ENCODE peak calls at places on chromosomes 7 and 10, in ten cellular contexts. Z is body of pancreas, J is HCT116, G is AG09319, K is progenitor cell of endocrine pancreas, I is fibroblast of pulmonary artery, T is GM13976, O is kidney epithelial cell, R is heart left ventricle, H is keratinocyte. A is an unnamed sample.

GRCh38 chr7:78171398-78171797 is 372.8 kb downstream of the PHTF2 start:
- DNase-seq in Z (no peak), J (no peak), G (no peak), K (no peak), I (no peak), T (no peak), O (no peak), R (no peak), H (no peak), A (no peak)

GRCh38 chr7:74037609-74038008 is 9.6 kb downstream of the ELN start:
- DNase-seq in Z (peak), J (no peak), G (no peak), K (no peak), I (no peak), T (no peak), O (no peak), R (peak), H (no peak), A (no peak)

GRCh38 chr7:26449175-26450165 is 157.8 kb downstream of the SNX10 start:
- DNase-seq in Z (no peak), J (no peak), G (no peak), K (no peak), I (peak), T (no peak), O (peak), R (no peak), H (peak), A (no peak)

GRCh38 chr10:4242561-4243035 is 457.6 kb upstream of the KLF6 start:
- DNase-seq in Z (peak), J (peak), G (peak), K (no peak), I (peak), T (no peak), O (peak), R (no peak), H (no peak), A (no peak)

GRCh38 chr10:118568327-118568848 is 27.1 kb downstream of the PRLHR start:
- DNase-seq in Z (peak), J (peak), G (peak), K (peak), I (peak), T (peak), O (no peak), R (no peak), H (no peak), A (no peak)

GRCh38 chr10:71878327-71879034 is 27.4 kb upstream of the PSAP start:
- DNase-seq in Z (no peak), J (no peak), G (no peak), K (no peak), I (no peak), T (no peak), O (no peak), R (no peak), H (no peak), A (peak)

GRCh38 chr7:117259626-117260025 is 63.2 kb downstream of the WNT2 start:
- DNase-seq in Z (no peak), J (no peak), G (no peak), K (no peak), I (peak), T (no peak), O (no peak), R (no peak), H (no peak), A (no peak)

GRCh38 chr7:46058424-46058823 is 137.4 kb upstream of the IGFBP3 start:
- DNase-seq in Z (no peak), J (no peak), G (peak), K (no peak), I (no peak), T (peak), O (no peak), R (no peak), H (no peak), A (no peak)

GRCh38 chr7:151598045-151598444 is 78.3 kb upstream of the RHEB start:
- DNase-seq in Z (no peak), J (peak), G (peak), K (no peak), I (peak), T (no peak), O (peak), R (no peak), H (peak), A (no peak)

GRCh38 chr7:151550601-151551286 is 31.0 kb upstream of the RHEB start:
- DNase-seq in Z (peak), J (no peak), G (no peak), K (no peak), I (peak), T (no peak), O (peak), R (no peak), H (peak), A (no peak)

GRCh38 chr7:15462721-15463389 is 99.0 kb downstream of the AGMO start:
- DNase-seq in Z (no peak), J (no peak), G (no peak), K (no peak), I (no peak), T (no peak), O (no peak), R (no peak), H (no peak), A (no peak)

GRCh38 chr10:33478675-33479125 is 144.2 kb upstream of the NRP1 start:
- DNase-seq in Z (no peak), J (no peak), G (no peak), K (no peak), I (no peak), T (no peak), O (no peak), R (no peak), H (no peak), A (no peak)

GRCh38 chr7:109663806-109664205 is 1094.1 kb downstream of the DNAJB9 start:
- DNase-seq in Z (no peak), J (no peak), G (no peak), K (no peak), I (no peak), T (no peak), O (no peak), R (no peak), H (no peak), A (no peak)

GRCh38 chr10:61618388-61618961 is 44.3 kb upstream of the CABCOCO1 start:
- DNase-seq in Z (no peak), J (no peak), G (no peak), K (no peak), I (no peak), T (no peak), O (no peak), R (no peak), H (no peak), A (no peak)

GRCh38 chr10:3048114-3049019 is 19.0 kb upstream of the PFKP start:
- DNase-seq in Z (no peak), J (no peak), G (no peak), K (no peak), I (peak), T (no peak), O (no peak), R (no peak), H (no peak), A (no peak)

GRCh38 chr7:19146699-19147098 is 1.5 kb upstream of the FERD3L start:
- DNase-seq in Z (no peak), J (no peak), G (no peak), K (peak), I (peak), T (peak), O (no peak), R (no peak), H (no peak), A (no peak)

GRCh38 chr7:38374507-38374906 is 101.1 kb upstream of the TARP start:
- DNase-seq in Z (peak), J (no peak), G (no peak), K (no peak), I (peak), T (peak), O (no peak), R (no peak), H (no peak), A (no peak)

GRCh38 chr7:7554021-7554432 is 12.7 kb upstream of the MIOS start:
- DNase-seq in Z (no peak), J (no peak), G (peak), K (no peak), I (peak), T (no peak), O (peak), R (no peak), H (no peak), A (no peak)

GRCh38 chr10:123675811-123676210 is 9.7 kb downstream of the GPR26 start:
- DNase-seq in Z (no peak), J (no peak), G (no peak), K (no peak), I (no peak), T (no peak), O (no peak), R (no peak), H (no peak), A (no peak)

GRCh38 chr7:27191081-27191715 is 6.2 kb upstream of the HOXA11 start:
- DNase-seq in Z (no peak), J (no peak), G (no peak), K (no peak), I (no peak), T (no peak), O (no peak), R (no peak), H (no peak), A (peak)

GRCh38 chr7:55104707-55105433 is 86.1 kb downstream of the EGFR start:
- DNase-seq in Z (no peak), J (no peak), G (no peak), K (no peak), I (no peak), T (no peak), O (no peak), R (no peak), H (no peak), A (no peak)

GRCh38 chr10:77301305-77301730 is 336.3 kb downstream of the KCNMA1 start:
- DNase-seq in Z (no peak), J (no peak), G (no peak), K (no peak), I (peak), T (no peak), O (no peak), R (no peak), H (no peak), A (no peak)

GRCh38 chr10:124701435-124701834 is 42.7 kb downstream of the FAM53B start:
- DNase-seq in Z (peak), J (no peak), G (peak), K (no peak), I (peak), T (no peak), O (no peak), R (peak), H (no peak), A (no peak)

GRCh38 chr10:35503548-35503947 is 101.6 kb upstream of the GJD4 start:
- DNase-seq in Z (no peak), J (no peak), G (no peak), K (no peak), I (no peak), T (no peak), O (no peak), R (no peak), H (no peak), A (no peak)

GRCh38 chr7:39741942-39742623 is 118.7 kb downstream of the RALA start:
- DNase-seq in Z (peak), J (no peak), G (no peak), K (no peak), I (peak), T (no peak), O (no peak), R (peak), H (no peak), A (no peak)

GRCh38 chr7:120898710-120899499 is 41.0 kb upstream of the TSPAN12 start:
- DNase-seq in Z (no peak), J (no peak), G (no peak), K (no peak), I (no peak), T (peak), O (no peak), R (no peak), H (no peak), A (no peak)

GRCh38 chr10:59896186-59896585 is 10.2 kb downstream of the CCDC6 start:
- DNase-seq in Z (no peak), J (no peak), G (no peak), K (no peak), I (no peak), T (no peak), O (no peak), R (no peak), H (no peak), A (no peak)

GRCh38 chr10:92544296-92544695 is 29.6 kb downstream of the IDE start:
- DNase-seq in Z (no peak), J (no peak), G (no peak), K (no peak), I (peak), T (no peak), O (no peak), R (no peak), H (no peak), A (no peak)

GRCh38 chr7:127824682-127825081 is 172.7 kb downstream of the SND1 start:
- DNase-seq in Z (no peak), J (no peak), G (no peak), K (no peak), I (peak), T (no peak), O (no peak), R (no peak), H (no peak), A (no peak)

GRCh38 chr7:78770422-78771410 is 682.8 kb downstream of the MAGI2 start:
- DNase-seq in Z (no peak), J (no peak), G (no peak), K (no peak), I (peak), T (no peak), O (no peak), R (no peak), H (no peak), A (no peak)

GRCh38 chr10:86899670-86900276 is 57.6 kb downstream of the MMRN2 start:
- DNase-seq in Z (peak), J (peak), G (peak), K (peak), I (peak), T (peak), O (no peak), R (no peak), H (no peak), A (no peak)

GRCh38 chr7:158348446-158348845 is 239.2 kb downstream of the PTPRN2 start:
- DNase-seq in Z (no peak), J (no peak), G (no peak), K (no peak), I (no peak), T (no peak), O (no peak), R (no peak), H (no peak), A (no peak)

GRCh38 chr7:42766810-42767423 is 145.0 kb downstream of the C7orf25 start:
- DNase-seq in Z (no peak), J (no peak), G (no peak), K (no peak), I (no peak), T (no peak), O (no peak), R (no peak), H (no peak), A (no peak)

GRCh38 chr7:42770106-42770505 is 141.8 kb downstream of the C7orf25 start:
- DNase-seq in Z (no peak), J (no peak), G (no peak), K (no peak), I (no peak), T (no peak), O (no peak), R (no peak), H (no peak), A (no peak)

GRCh38 chr7:42763137-42763551 is 148.7 kb downstream of the C7orf25 start:
- DNase-seq in Z (no peak), J (no peak), G (no peak), K (no peak), I (no peak), T (no peak), O (no peak), R (no peak), H (no peak), A (no peak)

GRCh38 chr7:42768037-42768436 is 143.8 kb downstream of the C7orf25 start:
- DNase-seq in Z (no peak), J (no peak), G (no peak), K (no peak), I (no peak), T (no peak), O (no peak), R (no peak), H (no peak), A (no peak)
- TF ChIP-seq CTCF in Z (no peak), J (no peak), G (no peak), K (no peak), I (no peak), T (no peak), O (no peak), R (no peak), H (no peak), A (no peak)

DNA sequence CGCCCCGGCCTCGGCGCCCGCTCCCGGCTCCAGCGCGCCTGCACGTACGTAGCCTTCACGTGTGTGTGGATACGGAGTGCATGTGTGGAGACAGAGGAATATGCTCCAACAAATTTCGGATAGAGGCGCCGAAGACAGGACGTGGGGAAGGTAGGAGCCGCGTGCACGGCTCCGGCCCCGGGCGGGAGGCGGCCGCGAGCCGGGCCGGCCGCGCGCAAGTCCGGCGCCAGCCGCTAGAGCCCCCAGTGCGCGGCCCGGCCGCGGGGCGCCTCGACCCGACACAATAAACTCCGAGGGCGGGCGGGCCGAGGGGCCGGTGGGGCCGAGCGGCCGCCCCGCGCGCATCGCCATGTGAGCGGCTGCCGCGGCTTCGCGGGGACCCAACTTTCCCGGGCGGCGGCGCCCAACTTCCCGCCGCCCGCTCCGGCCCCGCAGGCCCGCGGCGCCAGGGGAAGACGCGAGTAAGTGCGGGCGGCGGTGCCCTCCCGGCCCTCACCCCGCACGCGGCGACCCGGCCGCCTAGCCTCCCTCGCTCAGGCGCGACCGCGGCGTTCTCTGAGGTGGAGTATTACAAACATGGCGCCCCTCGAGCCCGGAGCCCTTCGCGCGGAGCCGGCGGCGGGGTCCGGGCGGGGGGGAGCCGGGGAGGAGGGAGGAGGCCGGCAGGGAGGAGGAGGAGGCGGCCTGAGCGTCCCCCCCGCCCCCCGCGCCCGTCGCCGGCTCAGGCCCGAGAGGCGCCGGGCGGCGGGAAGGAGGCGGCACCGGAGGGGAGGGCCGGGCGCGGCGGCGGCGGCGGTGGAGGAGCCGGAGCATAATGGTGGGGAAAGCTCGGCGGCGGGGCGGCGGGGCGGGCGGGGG is at the start of gene ZMYND11:
- DNase-seq in Z (peak), J (no peak), G (peak), K (peak), I (peak), T (peak), O (no peak), R (peak), H (no peak), A (peak)
- TF ChIP-seq CTCF in Z (no peak), J (no peak), G (no peak), K (no peak), I (no peak), T (no peak), O (no peak), R (no peak), H (no peak), A (no peak)

GRCh38 chr7:48421357-48421756 is 250.1 kb downstream of the ABCA13 start:
- DNase-seq in Z (no peak), J (no peak), G (no peak), K (no peak), I (peak), T (no peak), O (peak), R (no peak), H (no peak), A (no peak)

GRCh38 chr7:48426966-48427555 is 255.8 kb downstream of the ABCA13 start:
- DNase-seq in Z (no peak), J (no peak), G (no peak), K (no peak), I (peak), T (no peak), O (peak), R (no peak), H (peak), A (no peak)

GRCh38 chr7:48427671-48428070 is 256.4 kb downstream of the ABCA13 start:
- DNase-seq in Z (no peak), J (no peak), G (no peak), K (no peak), I (no peak), T (no peak), O (no peak), R (no peak), H (no peak), A (no peak)

GRCh38 chr7:48426331-48426965 is 255.2 kb downstream of the ABCA13 start:
- DNase-seq in Z (no peak), J (no peak), G (no peak), K (no peak), I (no peak), T (no peak), O (no peak), R (no peak), H (no peak), A (no peak)

GRCh38 chr7:48424731-48425130 is 253.5 kb downstream of the ABCA13 start:
- DNase-seq in Z (peak), J (no peak), G (no peak), K (no peak), I (no peak), T (peak), O (no peak), R (no peak), H (no peak), A (no peak)
- TF ChIP-seq CTCF in Z (peak), J (no peak), G (peak), K (peak), I (no peak), T (peak), O (peak), R (peak), H (peak), A (no peak)

GRCh38 chr10:14884082-14884481 is 5.4 kb downstream of the SUV39H2 start:
- DNase-seq in Z (no peak), J (no peak), G (no peak), K (no peak), I (no peak), T (no peak), O (no peak), R (no peak), H (no peak), A (no peak)

GRCh38 chr10:14891151-14891550 is 12.5 kb downstream of the SUV39H2 start:
- DNase-seq in Z (no peak), J (no peak), G (no peak), K (no peak), I (no peak), T (no peak), O (no peak), R (no peak), H (no peak), A (no peak)

GRCh38 chr10:14889318-14889717 is 10.7 kb downstream of the SUV39H2 start:
- DNase-seq in Z (no peak), J (no peak), G (no peak), K (no peak), I (peak), T (peak), O (no peak), R (no peak), H (no peak), A (no peak)
- TF ChIP-seq CTCF in Z (no peak), J (peak), G (no peak), K (peak), I (peak), T (no peak), O (peak), R (no peak), H (peak), A (no peak)

GRCh38 chr7:50656141-50656895 is 91.1 kb upstream of the DDC start:
- DNase-seq in Z (no peak), J (no peak), G (no peak), K (no peak), I (no peak), T (no peak), O (no peak), R (no peak), H (no peak), A (no peak)
- TF ChIP-seq CTCF in Z (no peak), J (no peak), G (no peak), K (no peak), I (no peak), T (no peak), O (no peak), R (no peak), H (no peak), A (no peak)

DNA sequence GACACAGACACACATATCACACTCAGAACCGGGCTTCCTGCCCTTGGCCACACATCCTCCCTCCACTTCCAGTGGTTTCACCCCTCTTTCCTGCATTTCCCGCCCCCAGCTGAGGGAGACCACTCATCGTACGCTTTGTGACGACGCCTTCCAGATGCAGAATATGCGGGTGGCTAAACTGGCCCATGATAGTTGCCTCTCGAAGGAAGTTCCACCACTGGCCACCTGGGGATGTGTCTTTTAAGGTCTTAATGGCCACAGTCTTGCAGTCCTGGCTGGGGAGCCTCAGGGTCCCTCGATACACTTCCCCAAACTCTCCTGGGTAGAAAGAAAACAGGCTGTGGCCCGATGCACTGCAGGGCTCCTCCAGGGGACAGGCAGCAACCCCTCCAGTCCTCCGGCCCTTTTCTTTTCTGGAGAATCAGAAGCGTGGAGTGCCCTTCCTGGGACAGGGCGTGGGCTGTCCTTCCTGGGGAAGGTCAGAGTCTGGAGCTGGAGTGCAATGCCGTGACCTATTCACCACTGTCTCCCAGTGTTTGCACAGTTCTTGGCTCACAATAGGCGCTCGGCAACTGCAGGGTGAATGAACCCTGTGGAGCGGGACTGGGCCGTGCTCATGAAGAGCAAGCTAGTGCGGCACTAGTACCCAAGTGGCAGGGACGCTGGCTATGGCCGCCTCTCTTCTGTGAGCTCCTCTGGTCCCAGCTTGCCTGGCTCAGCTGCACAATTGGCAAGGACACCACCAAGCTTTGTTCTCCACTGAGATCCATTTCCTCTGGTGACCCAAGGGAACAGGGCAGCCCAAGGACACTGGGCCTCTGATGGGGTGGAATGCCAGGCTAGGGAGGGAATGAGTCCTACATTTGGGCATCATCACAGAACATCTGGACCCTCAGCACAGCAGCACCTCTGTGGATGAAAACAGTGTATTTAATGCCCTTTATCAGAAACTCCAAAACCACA is 13.2 kb downstream of the EPHA1 start:
- DNase-seq in Z (no peak), J (no peak), G (no peak), K (no peak), I (no peak), T (no peak), O (no peak), R (no peak), H (no peak), A (no peak)
- TF ChIP-seq CTCF in Z (no peak), J (peak), G (peak), K (peak), I (peak), T (no peak), O (peak), R (no peak), H (peak), A (no peak)